ENCODE peak calls at places on chromosomes 4 and X, in ten cellular contexts. E is uterus, X is cardiac muscle cell, F is heart left ventricle, V is left ventricle myocardium inferior, U is hepatocyte, D is PC-3, K is Peyer's patch, Y is colonic mucosa, R is tibial artery. S is an unnamed sample. For H3K4me1, the result is how much of the 10 kb centered on the place peaks cover.

GRCh38 chr4:116400480-116400879 is 684.9 kb downstream of the TRAM1L1 start:
- DNase-seq in E (no peak), X (no peak), F (no peak), V (no peak), U (no peak), D (peak), K (no peak), Y (no peak), R (no peak), S (no peak)

GRCh38 chr4:143234153-143234552 is 49.4 kb downstream of the USP38 start:
- DNase-seq in E (no peak), X (no peak), F (no peak), V (no peak), U (no peak), D (no peak), K (no peak), Y (no peak), R (no peak), S (no peak)

GRCh38 chrX:49106930-49107329 is 16.6 kb downstream of the GPKOW start:
- DNase-seq in E (no peak), X (peak), F (no peak), V (peak), U (peak), D (peak), K (no peak), Y (no peak), R (no peak), S (no peak)

GRCh38 chr4:20616313-20616712 is 83.9 kb upstream of the PACRGL start:
- DNase-seq in E (no peak), X (no peak), F (no peak), V (no peak), U (no peak), D (no peak), K (no peak), Y (no peak), R (no peak), S (no peak)

GRCh38 chrX:141439651-141440050 is 144.9 kb downstream of the SPANXA1 start:
- DNase-seq in E (no peak), X (peak), F (no peak), V (no peak), U (no peak), D (no peak), K (no peak), Y (no peak), R (no peak), S (no peak)

GRCh38 chr4:185710487-185710995 is 101.5 kb downstream of the SORBS2 start:
- DNase-seq in E (no peak), X (no peak), F (no peak), V (no peak), U (no peak), D (peak), K (no peak), Y (no peak), R (no peak), S (no peak)

GRCh38 chr4:125582302-125582701 is 267.5 kb downstream of the FAT4 start:
- DNase-seq in E (no peak), X (peak), F (no peak), V (no peak), U (no peak), D (peak), K (no peak), Y (no peak), R (no peak), S (no peak)

GRCh38 chr4:100061835-100062234 is 111.8 kb upstream of the H2AZ1 start:
- DNase-seq in E (no peak), X (peak), F (no peak), V (no peak), U (no peak), D (peak), K (no peak), Y (no peak), R (no peak), S (no peak)

GRCh38 chr4:185144601-185145240 is 1.7 kb downstream of the SLC25A4 start:
- DNase-seq in E (no peak), X (no peak), F (no peak), V (no peak), U (no peak), D (no peak), K (no peak), Y (no peak), R (no peak), S (no peak)

GRCh38 chr4:157221426-157221894 is 932 bp downstream of the GRIA2 start:
- DNase-seq in E (peak), X (no peak), F (no peak), V (no peak), U (no peak), D (no peak), K (no peak), Y (no peak), R (no peak), S (no peak)

GRCh38 chr4:95362906-95363578 is 185.7 kb downstream of the UNC5C start:
- DNase-seq in E (peak), X (peak), F (no peak), V (no peak), U (peak), D (peak), K (no peak), Y (peak), R (no peak), S (no peak)

GRCh38 chr4:155032521-155033229 is 175.8 kb upstream of the NPY2R start:
- DNase-seq in E (no peak), X (no peak), F (no peak), V (no peak), U (no peak), D (no peak), K (no peak), Y (no peak), R (no peak), S (no peak)

GRCh38 chr4:41882622-41883347 is 52.4 kb upstream of the TMEM33 start:
- DNase-seq in E (no peak), X (peak), F (peak), V (no peak), U (peak), D (peak), K (peak), Y (peak), R (no peak), S (no peak)

GRCh38 chr4:107600456-107600855 is 119.6 kb downstream of the PAPSS1 start:
- DNase-seq in E (no peak), X (peak), F (no peak), V (no peak), U (no peak), D (no peak), K (no peak), Y (no peak), R (no peak), S (no peak)

GRCh38 chr4:93203708-93204107 is 624.8 kb upstream of the ATOH1 start:
- DNase-seq in E (no peak), X (no peak), F (no peak), V (no peak), U (peak), D (no peak), K (no peak), Y (no peak), R (no peak), S (no peak)

GRCh38 chr4:42458686-42459085 is 61.4 kb downstream of the SHISA3 start:
- DNase-seq in E (no peak), X (no peak), F (no peak), V (no peak), U (no peak), D (no peak), K (no peak), Y (no peak), R (no peak), S (no peak)

GRCh38 chr4:51843309-51844156 is 580 bp downstream of the DCUN1D4 start:
- DNase-seq in E (peak), X (peak), F (peak), V (peak), U (peak), D (peak), K (peak), Y (peak), R (peak), S (peak)

GRCh38 chr4:78002260-78002659 is 54.9 kb upstream of the FRAS1 start:
- DNase-seq in E (no peak), X (peak), F (no peak), V (no peak), U (no peak), D (no peak), K (no peak), Y (no peak), R (no peak), S (no peak)

GRCh38 chr4:67770422-67770821 is 16.2 kb upstream of the GNRHR start:
- DNase-seq in E (no peak), X (no peak), F (no peak), V (no peak), U (no peak), D (peak), K (no peak), Y (no peak), R (no peak), S (no peak)

GRCh38 chrX:115561605-115562491 is 874 bp downstream of the PLS3 start:
- DNase-seq in E (peak), X (peak), F (peak), V (peak), U (peak), D (peak), K (no peak), Y (peak), R (peak), S (peak)

GRCh38 chr4:64780664-64781063 is 371.4 kb upstream of the TECRL start:
- DNase-seq in E (no peak), X (no peak), F (no peak), V (no peak), U (no peak), D (no peak), K (no peak), Y (no peak), R (no peak), S (no peak)

GRCh38 chr4:64776820-64777219 is 367.6 kb upstream of the TECRL start:
- DNase-seq in E (no peak), X (no peak), F (no peak), V (no peak), U (no peak), D (no peak), K (no peak), Y (no peak), R (no peak), S (no peak)

GRCh38 chr4:64777286-64777685 is 368.0 kb upstream of the TECRL start:
- DNase-seq in E (no peak), X (no peak), F (no peak), V (no peak), U (no peak), D (peak), K (no peak), Y (no peak), R (no peak), S (no peak)

GRCh38 chr4:64784125-64784524 is 374.9 kb upstream of the TECRL start:
- DNase-seq in E (no peak), X (no peak), F (no peak), V (no peak), U (no peak), D (peak), K (no peak), Y (no peak), R (no peak), S (no peak)

DNA sequence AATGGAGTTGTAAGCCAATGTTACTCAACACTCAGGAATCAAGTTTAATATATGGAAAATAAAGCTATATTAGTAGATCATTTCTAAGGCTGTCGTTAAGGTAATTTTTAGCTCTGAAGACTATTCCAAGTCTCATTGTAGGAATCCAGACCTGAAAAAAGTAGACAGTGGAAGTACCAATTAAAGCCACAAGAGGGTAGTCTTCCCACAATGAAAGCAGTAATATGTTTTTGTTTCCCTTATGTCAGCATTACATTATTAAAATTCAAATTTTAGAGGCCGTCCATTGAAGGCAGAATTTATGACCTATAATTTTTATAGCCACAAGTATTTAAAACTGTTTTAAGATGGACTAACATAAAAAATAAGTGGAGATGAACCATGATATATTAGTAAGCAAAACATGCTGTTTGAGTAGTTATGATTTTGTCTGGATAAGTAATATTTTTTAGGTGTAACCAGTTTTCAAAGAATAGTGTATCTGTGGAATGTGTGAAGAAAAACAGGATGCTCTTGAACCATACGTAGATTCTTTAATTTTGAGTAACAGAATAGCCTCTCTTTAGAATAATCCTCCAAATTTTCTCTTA is 372.6 kb upstream of the TECRL start:
- DNase-seq in E (no peak), X (peak), F (no peak), V (no peak), U (peak), D (peak), K (no peak), Y (no peak), R (no peak), S (no peak)
- TF ChIP-seq CTCF in E (peak), X (peak), F (peak), V (peak), U (peak), D (peak), K (peak), Y (peak), R (peak), S (no peak)

GRCh38 chr4:112519689-112520597 is 4.0 kb upstream of the NEUROG2 start:
- DNase-seq in E (no peak), X (no peak), F (no peak), V (no peak), U (no peak), D (no peak), K (no peak), Y (no peak), R (no peak), S (no peak)

GRCh38 chr4:112523008-112523440 is 7.0 kb upstream of the NEUROG2 start:
- DNase-seq in E (no peak), X (peak), F (peak), V (no peak), U (peak), D (no peak), K (no peak), Y (no peak), R (no peak), S (no peak)

GRCh38 chr4:112522389-112522788 is 6.4 kb upstream of the NEUROG2 start:
- DNase-seq in E (no peak), X (no peak), F (no peak), V (no peak), U (no peak), D (no peak), K (no peak), Y (no peak), R (no peak), S (no peak)

GRCh38 chr4:112520598-112521122 is 4.7 kb upstream of the NEUROG2 start:
- DNase-seq in E (no peak), X (no peak), F (no peak), V (no peak), U (no peak), D (no peak), K (no peak), Y (no peak), R (no peak), S (no peak)

DNA sequence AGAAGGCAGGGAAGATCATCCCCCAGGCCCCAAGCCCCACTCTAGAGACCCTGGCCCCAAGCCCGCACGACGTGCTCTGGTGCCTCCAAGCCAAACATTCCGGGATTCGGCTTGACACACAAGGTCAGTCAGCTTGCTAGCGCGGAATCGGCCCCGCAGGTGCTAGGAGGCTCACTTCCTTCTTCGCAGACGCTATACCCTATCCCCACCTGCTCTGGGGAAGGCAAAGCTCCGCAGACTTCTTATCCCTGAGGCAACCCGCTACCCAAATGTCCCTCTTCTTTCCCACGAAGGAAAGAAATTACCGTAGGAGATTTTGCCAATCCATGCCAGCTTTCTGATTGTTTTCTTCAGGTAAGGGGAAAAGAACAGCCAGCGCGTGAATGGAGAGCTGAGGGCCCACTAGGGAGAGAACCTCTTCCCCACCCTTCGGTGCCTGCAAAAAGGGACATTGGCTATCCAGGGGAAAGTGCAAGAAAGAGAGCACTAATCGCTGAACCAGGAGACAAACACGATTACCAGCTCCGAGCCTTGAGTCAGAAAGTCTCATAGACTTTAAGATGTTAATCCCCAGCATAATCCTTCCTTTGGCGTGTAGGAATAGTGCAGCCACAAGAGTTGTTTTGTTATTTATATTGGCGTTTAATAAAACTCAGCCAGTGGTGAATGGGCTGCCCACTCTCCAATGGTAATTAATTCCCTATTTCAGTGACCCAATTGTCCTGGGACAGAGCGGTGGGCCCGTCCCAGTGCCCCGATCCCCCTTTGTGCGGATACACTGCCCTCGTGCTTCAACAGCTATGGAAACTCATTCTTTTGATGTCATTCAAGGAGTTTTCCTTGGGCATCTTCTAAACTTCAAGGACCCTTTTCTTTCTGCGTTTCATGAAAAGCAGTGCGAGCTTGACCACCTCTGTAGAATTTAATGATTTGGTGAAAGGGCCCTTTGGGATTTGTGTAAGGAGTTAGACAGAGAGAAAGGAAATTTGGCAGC is 5.4 kb upstream of the NEUROG2 start:
- DNase-seq in E (no peak), X (no peak), F (no peak), V (no peak), U (no peak), D (no peak), K (no peak), Y (no peak), R (no peak), S (no peak)
- H3K4me1 ChIP-seq in E (under half), X (under half), F (under half), V (under half), U (under half), D (under half), K (under half), Y (under half), R (under half), S (under half)

DNA sequence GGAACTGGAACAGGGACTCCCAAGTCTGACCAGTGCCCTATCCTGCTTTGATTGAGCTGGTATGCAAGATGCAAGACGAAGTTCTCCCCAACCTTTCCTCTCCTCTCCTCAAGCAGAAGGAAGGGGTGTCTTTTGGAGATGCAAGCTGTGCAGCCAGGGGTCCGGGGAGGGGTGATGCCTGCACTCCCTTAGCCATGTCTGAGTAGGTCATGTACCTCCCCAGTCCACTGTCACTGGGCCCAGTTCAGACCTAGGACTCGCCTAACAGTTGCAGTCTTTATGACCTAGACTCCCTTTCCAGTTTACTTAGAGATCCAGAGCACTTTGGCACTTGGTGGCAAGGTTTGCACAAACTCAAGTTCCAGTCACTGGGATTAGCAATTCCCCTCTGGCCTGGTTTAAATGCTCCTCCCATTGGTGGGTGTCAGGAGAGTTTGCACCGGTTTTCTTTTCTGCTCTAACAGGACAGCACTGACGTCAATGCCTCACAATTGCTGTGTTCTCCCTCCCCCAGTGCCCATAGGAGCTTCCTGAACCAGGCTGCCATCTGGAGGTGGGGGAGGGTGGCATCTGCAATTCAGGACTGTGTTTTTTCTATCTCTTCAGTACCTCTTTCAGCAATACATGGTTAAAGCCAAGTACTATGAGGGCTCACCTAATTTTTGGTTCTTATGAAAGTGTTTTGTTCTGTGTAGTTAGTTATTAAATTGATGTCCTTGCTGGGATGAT is 782.2 kb downstream of the ARAP2 start:
- DNase-seq in E (no peak), X (no peak), F (no peak), V (no peak), U (no peak), D (peak), K (no peak), Y (no peak), R (no peak), S (no peak)
- TF ChIP-seq CTCF in E (no peak), X (no peak), F (no peak), V (no peak), U (no peak), D (peak), K (no peak), Y (no peak), R (no peak), S (no peak)

GRCh38 chrX:154730271-154730883 is 20.5 kb downstream of the GAB3 start:
- DNase-seq in E (peak), X (peak), F (peak), V (peak), U (no peak), D (peak), K (no peak), Y (no peak), R (no peak), S (peak)

GRCh38 chrX:154731203-154731602 is 19.7 kb downstream of the GAB3 start:
- DNase-seq in E (no peak), X (no peak), F (no peak), V (no peak), U (no peak), D (no peak), K (no peak), Y (no peak), R (no peak), S (no peak)

GRCh38 chrX:154732421-154733071 is 18.3 kb downstream of the GAB3 start:
- DNase-seq in E (no peak), X (peak), F (no peak), V (no peak), U (no peak), D (peak), K (no peak), Y (no peak), R (no peak), S (no peak)

GRCh38 chrX:154733072-154733425 is 17.8 kb downstream of the GAB3 start:
- DNase-seq in E (no peak), X (no peak), F (no peak), V (no peak), U (no peak), D (peak), K (no peak), Y (no peak), R (no peak), S (no peak)

DNA sequence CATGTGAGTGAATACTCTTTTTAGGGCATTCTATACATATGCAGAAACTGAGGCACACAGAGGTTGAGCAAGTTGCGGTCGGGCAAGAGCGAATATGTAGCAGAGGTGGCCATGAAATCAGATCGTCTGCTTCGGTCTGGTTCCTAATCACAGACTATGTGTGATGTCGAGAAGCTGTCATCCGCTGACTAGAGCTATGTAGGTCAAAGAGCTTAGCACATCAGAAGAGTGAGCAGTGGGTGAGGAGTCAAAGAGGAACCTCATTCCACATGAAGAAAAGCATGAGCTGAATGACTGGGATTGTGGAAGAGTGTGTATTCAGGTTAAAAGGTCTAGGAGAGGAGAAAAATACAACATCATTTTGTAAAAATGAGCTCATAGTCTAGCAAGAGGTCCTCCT is 19.0 kb downstream of the GAB3 start:
- DNase-seq in E (no peak), X (peak), F (no peak), V (no peak), U (no peak), D (peak), K (no peak), Y (no peak), R (no peak), S (no peak)
- H3K4me1 ChIP-seq in E (under half), X (under half), F (half or more), V (half or more), U (under half), D (half or more), K (under half), Y (under half), R (half or more), S (under half)

GRCh38 chr4:147724468-147725201 is 7.3 kb upstream of the ARHGAP10 start:
- DNase-seq in E (no peak), X (no peak), F (no peak), V (no peak), U (no peak), D (no peak), K (no peak), Y (no peak), R (no peak), S (no peak)
- TF ChIP-seq CTCF in E (no peak), X (no peak), F (no peak), V (no peak), U (no peak), D (no peak), K (no peak), Y (no peak), R (no peak), S (no peak)

GRCh38 chr4:80074059-80074458 is 1.0 kb upstream of the ANTXR2 start:
- DNase-seq in E (no peak), X (peak), F (no peak), V (no peak), U (no peak), D (no peak), K (no peak), Y (no peak), R (no peak), S (no peak)
- H3K4me1 ChIP-seq in E (under half), X (under half), F (under half), V (half or more), U (under half), D (half or more), K (under half), Y (under half), R (under half), S (under half)